ENCODE peak calls at places on chromosomes 16 and 17, in six cellular contexts. One of them, this sample, is unnamed. For H3K4me1 and H3K9me3, the result is how much of the 10 kb centered on the place peaks cover.

GRCh38 chr17:3002538-3003301 is 60.7 kb downstream of the OR1D5 start:
- DNase-seq in PC-3: no peak
- DNase-seq in HCT116: no peak
- DNase-seq in naive thymus-derived CD4-positive, alpha-beta T cell: peak
- DNase-seq in aorta: no peak
- DNase-seq in transverse colon: peak
- DNase-seq in this sample: no peak

GRCh38 chr16:84616515-84616914 is 1.4 kb downstream of the COTL1 start:
- DNase-seq in transverse colon: peak
- DNase-seq in naive thymus-derived CD4-positive, alpha-beta T cell: peak
- DNase-seq in HCT116: no peak
- DNase-seq in aorta: no peak
- DNase-seq in PC-3: peak
- DNase-seq in this sample: peak

GRCh38 chr17:63946440-63947363 is 14.6 kb upstream of the CD79B start:
- DNase-seq in transverse colon: peak
- DNase-seq in PC-3: peak
- DNase-seq in naive thymus-derived CD4-positive, alpha-beta T cell: peak
- DNase-seq in HCT116: peak
- DNase-seq in aorta: no peak
- DNase-seq in this sample: peak

GRCh38 chr17:61700252-61700651 is 109.2 kb upstream of the NACA2 start:
- DNase-seq in naive thymus-derived CD4-positive, alpha-beta T cell: no peak
- DNase-seq in aorta: no peak
- DNase-seq in transverse colon: no peak
- DNase-seq in HCT116: no peak
- DNase-seq in PC-3: no peak
- DNase-seq in this sample: no peak

GRCh38 chr17:27384721-27385120 is 71.5 kb upstream of the KSR1 start:
- DNase-seq in PC-3: no peak
- DNase-seq in naive thymus-derived CD4-positive, alpha-beta T cell: no peak
- DNase-seq in aorta: no peak
- DNase-seq in transverse colon: no peak
- DNase-seq in HCT116: no peak
- DNase-seq in this sample: no peak

GRCh38 chr16:48041861-48042435 is 113.8 kb downstream of the ABCC12 start:
- DNase-seq in naive thymus-derived CD4-positive, alpha-beta T cell: no peak
- DNase-seq in HCT116: peak
- DNase-seq in transverse colon: no peak
- DNase-seq in PC-3: peak
- DNase-seq in aorta: no peak
- DNase-seq in this sample: no peak

GRCh38 chr17:61335105-61335844 is 64.4 kb upstream of the TBX2 start:
- DNase-seq in transverse colon: no peak
- DNase-seq in PC-3: peak
- DNase-seq in aorta: no peak
- DNase-seq in naive thymus-derived CD4-positive, alpha-beta T cell: no peak
- DNase-seq in HCT116: no peak
- DNase-seq in this sample: no peak

GRCh38 chr17:16872836-16873653 is 98.9 kb downstream of the TNFRSF13B start:
- DNase-seq in aorta: peak
- DNase-seq in HCT116: peak
- DNase-seq in PC-3: peak
- DNase-seq in naive thymus-derived CD4-positive, alpha-beta T cell: no peak
- DNase-seq in transverse colon: peak
- DNase-seq in this sample: peak

GRCh38 chr17:43856141-43856540 is 9.2 kb downstream of the CD300LG start:
- DNase-seq in PC-3: no peak
- DNase-seq in aorta: peak
- DNase-seq in HCT116: no peak
- DNase-seq in transverse colon: no peak
- DNase-seq in naive thymus-derived CD4-positive, alpha-beta T cell: no peak
- DNase-seq in this sample: no peak

GRCh38 chr16:23823475-23824407 is 12.0 kb upstream of the PRKCB start:
- DNase-seq in HCT116: no peak
- DNase-seq in PC-3: no peak
- DNase-seq in naive thymus-derived CD4-positive, alpha-beta T cell: no peak
- DNase-seq in transverse colon: no peak
- DNase-seq in aorta: no peak
- DNase-seq in this sample: no peak

GRCh38 chr17:13835151-13835550 is 233.4 kb upstream of the HS3ST3A1 start:
- DNase-seq in HCT116: no peak
- DNase-seq in aorta: no peak
- DNase-seq in PC-3: no peak
- DNase-seq in transverse colon: no peak
- DNase-seq in naive thymus-derived CD4-positive, alpha-beta T cell: no peak
- DNase-seq in this sample: no peak

GRCh38 chr16:22625948-22626347 is 115.3 kb downstream of the NPIPB5 start:
- DNase-seq in naive thymus-derived CD4-positive, alpha-beta T cell: no peak
- DNase-seq in HCT116: no peak
- DNase-seq in PC-3: peak
- DNase-seq in transverse colon: no peak
- DNase-seq in aorta: no peak
- DNase-seq in this sample: no peak

GRCh38 chr17:8555062-8555461 is 75.5 kb downstream of the MYH10 start:
- DNase-seq in HCT116: no peak
- DNase-seq in transverse colon: no peak
- DNase-seq in PC-3: peak
- DNase-seq in aorta: no peak
- DNase-seq in naive thymus-derived CD4-positive, alpha-beta T cell: no peak
- DNase-seq in this sample: no peak

GRCh38 chr17:14157822-14158221 is 78.8 kb downstream of the CDRT15 start:
- DNase-seq in HCT116: no peak
- DNase-seq in aorta: no peak
- DNase-seq in PC-3: peak
- DNase-seq in naive thymus-derived CD4-positive, alpha-beta T cell: no peak
- DNase-seq in transverse colon: no peak
- DNase-seq in this sample: no peak

GRCh38 chr16:15032547-15033308 is 23.1 kb downstream of the NTAN1 start:
- DNase-seq in transverse colon: peak
- DNase-seq in PC-3: no peak
- DNase-seq in naive thymus-derived CD4-positive, alpha-beta T cell: peak
- DNase-seq in aorta: no peak
- DNase-seq in HCT116: no peak
- DNase-seq in this sample: peak

GRCh38 chr17:77827039-77827438 is 131.5 kb upstream of the TNRC6C start:
- DNase-seq in aorta: peak
- DNase-seq in transverse colon: no peak
- DNase-seq in PC-3: no peak
- DNase-seq in HCT116: no peak
- DNase-seq in naive thymus-derived CD4-positive, alpha-beta T cell: no peak
- DNase-seq in this sample: no peak

GRCh38 chr16:52494621-52495020 is 52.3 kb downstream of the TOX3 start:
- DNase-seq in aorta: no peak
- DNase-seq in naive thymus-derived CD4-positive, alpha-beta T cell: no peak
- DNase-seq in HCT116: no peak
- DNase-seq in PC-3: no peak
- DNase-seq in transverse colon: no peak
- DNase-seq in this sample: no peak
- H3K4me1 ChIP-seq in aorta: under half
- H3K4me1 ChIP-seq in naive thymus-derived CD4-positive, alpha-beta T cell: under half
- H3K4me1 ChIP-seq in HCT116: under half
- H3K4me1 ChIP-seq in PC-3: under half
- H3K4me1 ChIP-seq in transverse colon: half or more
- H3K4me1 ChIP-seq in this sample: under half

GRCh38 chr16:35744716-35745115 is 2285.3 kb downstream of the TP53TG3F start:
- DNase-seq in PC-3: peak
- DNase-seq in transverse colon: no peak
- DNase-seq in aorta: no peak
- DNase-seq in HCT116: peak
- DNase-seq in naive thymus-derived CD4-positive, alpha-beta T cell: no peak
- DNase-seq in this sample: no peak

GRCh38 chr16:35746963-35747657 is 2287.7 kb downstream of the TP53TG3F start:
- DNase-seq in naive thymus-derived CD4-positive, alpha-beta T cell: no peak
- DNase-seq in aorta: no peak
- DNase-seq in PC-3: no peak
- DNase-seq in HCT116: no peak
- DNase-seq in transverse colon: no peak
- DNase-seq in this sample: no peak

GRCh38 chr16:35746281-35746962 is 2287.0 kb downstream of the TP53TG3F start:
- DNase-seq in aorta: no peak
- DNase-seq in transverse colon: no peak
- DNase-seq in HCT116: no peak
- DNase-seq in naive thymus-derived CD4-positive, alpha-beta T cell: no peak
- DNase-seq in PC-3: no peak
- DNase-seq in this sample: no peak

GRCh38 chr16:35745191-35745590 is 2285.8 kb downstream of the TP53TG3F start:
- DNase-seq in PC-3: no peak
- DNase-seq in aorta: no peak
- DNase-seq in naive thymus-derived CD4-positive, alpha-beta T cell: no peak
- DNase-seq in HCT116: no peak
- DNase-seq in transverse colon: no peak
- DNase-seq in this sample: no peak

GRCh38 chr16:35745821-35746248 is 2286.4 kb downstream of the TP53TG3F start:
- DNase-seq in HCT116: no peak
- DNase-seq in aorta: no peak
- DNase-seq in transverse colon: no peak
- DNase-seq in PC-3: no peak
- DNase-seq in naive thymus-derived CD4-positive, alpha-beta T cell: no peak
- DNase-seq in this sample: no peak
- H3K9me3 ChIP-seq in HCT116: under half
- H3K9me3 ChIP-seq in aorta: under half
- H3K9me3 ChIP-seq in transverse colon: under half
- H3K9me3 ChIP-seq in PC-3: under half
- H3K9me3 ChIP-seq in naive thymus-derived CD4-positive, alpha-beta T cell: under half
- H3K9me3 ChIP-seq in this sample: under half

GRCh38 chr17:4162366-4162765 is 19.4 kb downstream of the CYB5D2 start:
- DNase-seq in transverse colon: no peak
- DNase-seq in aorta: no peak
- DNase-seq in PC-3: no peak
- DNase-seq in HCT116: no peak
- DNase-seq in naive thymus-derived CD4-positive, alpha-beta T cell: no peak
- DNase-seq in this sample: no peak
- H3K4me3 ChIP-seq in transverse colon: no peak
- H3K4me3 ChIP-seq in aorta: no peak
- H3K4me3 ChIP-seq in PC-3: no peak
- H3K4me3 ChIP-seq in HCT116: no peak
- H3K4me3 ChIP-seq in naive thymus-derived CD4-positive, alpha-beta T cell: no peak
- H3K4me3 ChIP-seq in this sample: no peak

GRCh38 chr17:47694818-47695663 is 1.1 kb downstream of the TBKBP1 start:
- DNase-seq in naive thymus-derived CD4-positive, alpha-beta T cell: no peak
- DNase-seq in HCT116: no peak
- DNase-seq in PC-3: peak
- DNase-seq in transverse colon: peak
- DNase-seq in aorta: no peak
- DNase-seq in this sample: no peak

GRCh38 chr17:47694018-47694817 is at the start of gene TBKBP1:
- DNase-seq in naive thymus-derived CD4-positive, alpha-beta T cell: peak
- DNase-seq in aorta: peak
- DNase-seq in HCT116: no peak
- DNase-seq in transverse colon: peak
- DNase-seq in PC-3: peak
- DNase-seq in this sample: peak

GRCh38 chr17:47692137-47692894 is 1.6 kb upstream of the TBKBP1 start:
- DNase-seq in transverse colon: no peak
- DNase-seq in naive thymus-derived CD4-positive, alpha-beta T cell: no peak
- DNase-seq in PC-3: no peak
- DNase-seq in aorta: peak
- DNase-seq in HCT116: no peak
- DNase-seq in this sample: no peak

GRCh38 chr17:47692895-47693666 is 880 bp upstream of the TBKBP1 start:
- DNase-seq in aorta: peak
- DNase-seq in HCT116: no peak
- DNase-seq in naive thymus-derived CD4-positive, alpha-beta T cell: no peak
- DNase-seq in PC-3: no peak
- DNase-seq in transverse colon: no peak
- DNase-seq in this sample: no peak

GRCh38 chr17:47693667-47694017 is 319 bp upstream of the TBKBP1 start:
- DNase-seq in PC-3: no peak
- DNase-seq in HCT116: no peak
- DNase-seq in aorta: no peak
- DNase-seq in transverse colon: no peak
- DNase-seq in naive thymus-derived CD4-positive, alpha-beta T cell: no peak
- DNase-seq in this sample: no peak
- H3K4me1 ChIP-seq in PC-3: under half
- H3K4me1 ChIP-seq in HCT116: under half
- H3K4me1 ChIP-seq in aorta: under half
- H3K4me1 ChIP-seq in transverse colon: under half
- H3K4me1 ChIP-seq in naive thymus-derived CD4-positive, alpha-beta T cell: under half
- H3K4me1 ChIP-seq in this sample: under half

GRCh38 chr16:2763173-2763572 is 10.7 kb downstream of the SRRM2 start:
- DNase-seq in PC-3: no peak
- DNase-seq in transverse colon: no peak
- DNase-seq in naive thymus-derived CD4-positive, alpha-beta T cell: no peak
- DNase-seq in aorta: peak
- DNase-seq in HCT116: no peak
- DNase-seq in this sample: no peak
- H3K9me3 ChIP-seq in PC-3: under half
- H3K9me3 ChIP-seq in transverse colon: under half
- H3K9me3 ChIP-seq in naive thymus-derived CD4-positive, alpha-beta T cell: under half
- H3K9me3 ChIP-seq in aorta: under half
- H3K9me3 ChIP-seq in HCT116: under half
- H3K9me3 ChIP-seq in this sample: under half

GRCh38 chr16:85751665-85752501 is 987 bp upstream of the C16orf74 start:
- DNase-seq in naive thymus-derived CD4-positive, alpha-beta T cell: no peak
- DNase-seq in transverse colon: no peak
- DNase-seq in PC-3: peak
- DNase-seq in HCT116: no peak
- DNase-seq in aorta: no peak
- DNase-seq in this sample: no peak
- H3K4me3 ChIP-seq in naive thymus-derived CD4-positive, alpha-beta T cell: no peak
- H3K4me3 ChIP-seq in transverse colon: no peak
- H3K4me3 ChIP-seq in PC-3: peak
- H3K4me3 ChIP-seq in HCT116: peak
- H3K4me3 ChIP-seq in aorta: no peak
- H3K4me3 ChIP-seq in this sample: no peak

GRCh38 chr17:49749730-49750129 is 14.2 kb downstream of the FAM117A start:
- DNase-seq in naive thymus-derived CD4-positive, alpha-beta T cell: no peak
- DNase-seq in PC-3: no peak
- DNase-seq in HCT116: no peak
- DNase-seq in aorta: no peak
- DNase-seq in transverse colon: no peak
- DNase-seq in this sample: no peak
- H3K4me1 ChIP-seq in naive thymus-derived CD4-positive, alpha-beta T cell: half or more
- H3K4me1 ChIP-seq in PC-3: under half
- H3K4me1 ChIP-seq in HCT116: under half
- H3K4me1 ChIP-seq in aorta: under half
- H3K4me1 ChIP-seq in transverse colon: under half
- H3K4me1 ChIP-seq in this sample: under half